ENCODE peak calls at places on chromosome 2, in ten cellular contexts. One of them, this sample, is unnamed.

GRCh38 chr2:240935101-240935876 is 29.2 kb downstream of the CROCC2 start:
- DNase-seq in tibial artery: no peak
- DNase-seq in heart right ventricle: no peak
- DNase-seq in body of pancreas: no peak
- DNase-seq in lower lobe of right lung: peak; percentile 47
- DNase-seq in esophagus squamous epithelium: no peak
- DNase-seq in uterus: peak; percentile 11
- DNase-seq in sigmoid colon: peak; percentile 40
- DNase-seq in A549: no peak
- DNase-seq in MM.1S: no peak
- DNase-seq in this sample: peak; percentile 26

GRCh38 chr2:104447831-104448434 is 406.0 kb upstream of the POU3F3 start:
- DNase-seq in uterus: no peak
- DNase-seq in esophagus squamous epithelium: no peak
- DNase-seq in tibial artery: no peak
- DNase-seq in MM.1S: peak; percentile 43
- DNase-seq in lower lobe of right lung: no peak
- DNase-seq in body of pancreas: no peak
- DNase-seq in A549: no peak
- DNase-seq in sigmoid colon: no peak
- DNase-seq in heart right ventricle: no peak
- DNase-seq in this sample: no peak

GRCh38 chr2:161761160-161761559 is 136.9 kb downstream of the SLC4A10 start:
- DNase-seq in heart right ventricle: no peak
- DNase-seq in sigmoid colon: no peak
- DNase-seq in lower lobe of right lung: no peak
- DNase-seq in esophagus squamous epithelium: no peak
- DNase-seq in tibial artery: no peak
- DNase-seq in body of pancreas: no peak
- DNase-seq in uterus: no peak
- DNase-seq in MM.1S: no peak
- DNase-seq in A549: no peak
- DNase-seq in this sample: no peak

GRCh38 chr2:165164201-165164600 is 39.6 kb downstream of the SCN3A start:
- DNase-seq in lower lobe of right lung: no peak
- DNase-seq in A549: no peak
- DNase-seq in sigmoid colon: no peak
- DNase-seq in esophagus squamous epithelium: no peak
- DNase-seq in tibial artery: no peak
- DNase-seq in MM.1S: no peak
- DNase-seq in uterus: no peak
- DNase-seq in body of pancreas: no peak
- DNase-seq in heart right ventricle: no peak
- DNase-seq in this sample: no peak

GRCh38 chr2:11395389-11395788 is 51.0 kb upstream of the ROCK2 start:
- DNase-seq in lower lobe of right lung: no peak
- DNase-seq in esophagus squamous epithelium: no peak
- DNase-seq in sigmoid colon: no peak
- DNase-seq in heart right ventricle: peak; percentile 44
- DNase-seq in MM.1S: no peak
- DNase-seq in body of pancreas: no peak
- DNase-seq in tibial artery: peak; percentile 83
- DNase-seq in A549: no peak
- DNase-seq in uterus: no peak
- DNase-seq in this sample: peak; percentile 76

GRCh38 chr2:82731824-82732223 is 1727.3 kb downstream of the SUCLG1 start:
- DNase-seq in heart right ventricle: no peak
- DNase-seq in tibial artery: no peak
- DNase-seq in body of pancreas: no peak
- DNase-seq in uterus: no peak
- DNase-seq in MM.1S: no peak
- DNase-seq in sigmoid colon: no peak
- DNase-seq in esophagus squamous epithelium: no peak
- DNase-seq in A549: no peak
- DNase-seq in lower lobe of right lung: no peak
- DNase-seq in this sample: no peak

GRCh38 chr2:27907547-27907946 is 17.0 kb downstream of the BABAM2 start:
- DNase-seq in uterus: no peak
- DNase-seq in body of pancreas: no peak
- DNase-seq in tibial artery: no peak
- DNase-seq in MM.1S: no peak
- DNase-seq in A549: no peak
- DNase-seq in heart right ventricle: no peak
- DNase-seq in esophagus squamous epithelium: no peak
- DNase-seq in lower lobe of right lung: no peak
- DNase-seq in sigmoid colon: no peak
- DNase-seq in this sample: no peak

GRCh38 chr2:232588680-232589585 is 38.4 kb downstream of the EIF4E2 start:
- DNase-seq in body of pancreas: peak; percentile 85
- DNase-seq in uterus: peak; percentile 57
- DNase-seq in tibial artery: peak; percentile 74
- DNase-seq in heart right ventricle: no peak
- DNase-seq in esophagus squamous epithelium: no peak
- DNase-seq in lower lobe of right lung: peak; percentile 51
- DNase-seq in A549: peak; percentile 56
- DNase-seq in sigmoid colon: peak; percentile 80
- DNase-seq in MM.1S: no peak
- DNase-seq in this sample: peak; percentile 54

DNA sequence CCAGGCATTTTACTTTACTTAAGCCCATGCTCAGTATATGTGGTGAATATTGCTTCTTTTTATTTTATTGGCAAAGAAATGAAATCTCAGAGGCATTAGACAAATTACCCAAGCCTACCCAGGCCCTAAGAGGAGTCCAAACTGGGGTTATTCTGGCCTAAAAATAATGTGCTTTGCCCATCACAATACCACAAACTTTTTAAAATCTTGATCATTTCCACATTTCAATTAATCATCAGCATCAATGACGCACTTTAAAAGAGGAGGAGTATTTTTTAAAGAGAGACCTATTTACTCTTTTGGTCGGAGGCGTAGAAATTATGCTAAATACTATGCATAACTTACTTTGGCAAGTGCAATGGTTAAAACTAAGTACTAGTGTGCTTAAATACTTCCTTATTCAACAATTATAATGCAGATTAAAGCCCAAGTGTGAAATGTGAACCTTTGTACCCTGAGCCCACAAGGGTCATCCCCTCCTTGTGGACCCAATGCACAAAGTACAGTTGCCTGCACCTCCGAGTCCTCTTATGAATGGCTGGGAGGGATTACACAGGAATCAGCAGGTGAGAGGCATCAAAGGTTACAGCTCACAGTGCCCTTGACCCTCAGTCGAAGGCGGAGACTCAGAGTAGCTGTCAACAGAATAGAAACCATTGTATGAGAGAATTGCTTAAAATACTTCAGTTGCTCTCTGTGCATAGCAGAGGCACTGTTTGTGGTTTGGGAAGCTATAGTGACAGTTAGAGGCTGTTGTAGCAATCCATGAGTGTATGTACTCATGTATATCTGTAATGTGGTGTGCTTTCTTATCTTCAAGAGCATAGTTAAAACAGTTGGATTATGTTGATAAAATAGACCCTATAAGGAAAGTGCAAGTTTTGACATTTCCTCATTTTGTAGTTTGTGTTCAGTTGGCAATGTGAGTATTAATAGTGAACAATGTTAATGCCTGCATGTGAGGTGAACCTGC is 151.7 kb upstream of the ITGA4 start:
- DNase-seq in heart right ventricle: no peak
- DNase-seq in esophagus squamous epithelium: no peak
- DNase-seq in body of pancreas: no peak
- DNase-seq in MM.1S: peak; percentile 98
- DNase-seq in lower lobe of right lung: no peak
- DNase-seq in tibial artery: no peak
- DNase-seq in sigmoid colon: no peak
- DNase-seq in uterus: no peak
- DNase-seq in A549: no peak
- DNase-seq in this sample: no peak
- H3K27ac ChIP-seq in heart right ventricle: peak overlapping the region; percentile 5
- H3K27ac ChIP-seq in esophagus squamous epithelium: peak overlapping the region; percentile 45
- H3K27ac ChIP-seq in body of pancreas: no peak overlapping the region
- H3K27ac ChIP-seq in MM.1S: peak overlapping the region; percentile 99
- H3K27ac ChIP-seq in lower lobe of right lung: peak overlapping the region; percentile 53
- H3K27ac ChIP-seq in tibial artery: no peak overlapping the region
- H3K27ac ChIP-seq in sigmoid colon: no peak overlapping the region
- H3K27ac ChIP-seq in uterus: no peak overlapping the region
- H3K27ac ChIP-seq in A549: no peak overlapping the region
- H3K27ac ChIP-seq in this sample: no peak overlapping the region

DNA sequence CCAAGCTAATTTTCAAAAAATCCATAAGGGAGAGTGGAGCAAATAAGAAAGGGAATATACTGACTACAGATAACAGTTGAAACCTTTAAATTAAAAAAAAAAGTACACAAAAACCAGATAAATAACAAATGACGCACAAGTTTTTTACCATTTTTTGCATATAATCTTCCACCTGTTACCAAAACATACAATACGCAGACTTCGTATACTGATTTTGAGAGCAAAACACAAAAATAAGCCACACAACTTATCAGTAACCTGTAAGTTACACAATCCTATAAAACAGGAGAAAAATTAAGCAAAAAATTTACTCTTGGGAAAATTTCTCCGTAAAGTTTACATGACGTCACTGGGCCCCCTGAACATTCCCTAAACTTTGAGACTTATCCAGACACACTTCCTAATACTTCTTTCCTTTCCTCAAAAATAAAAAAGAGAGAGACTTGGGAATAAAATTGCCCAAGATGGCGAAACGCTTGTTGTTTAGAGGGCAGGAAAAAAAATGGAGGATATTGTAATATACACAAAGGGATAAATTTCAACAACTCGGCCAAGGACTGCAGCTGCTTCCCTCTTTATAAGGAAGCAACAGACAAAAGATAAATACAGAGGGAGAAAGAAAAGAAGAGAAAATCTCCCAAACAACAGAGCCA is 1.7 kb downstream of the BAZ2B start:
- DNase-seq in lower lobe of right lung: no peak
- DNase-seq in A549: no peak
- DNase-seq in MM.1S: no peak
- DNase-seq in body of pancreas: no peak
- DNase-seq in tibial artery: no peak
- DNase-seq in heart right ventricle: no peak
- DNase-seq in esophagus squamous epithelium: no peak
- DNase-seq in sigmoid colon: no peak
- DNase-seq in uterus: no peak
- DNase-seq in this sample: no peak
- H3K4me3 ChIP-seq in lower lobe of right lung: peak overlapping the region; percentile 67
- H3K4me3 ChIP-seq in A549: peak overlapping the region; percentile 67
- H3K4me3 ChIP-seq in MM.1S: peak overlapping the region; percentile 88
- H3K4me3 ChIP-seq in body of pancreas: peak overlapping the region; percentile 19
- H3K4me3 ChIP-seq in tibial artery: peak overlapping the region; percentile 76
- H3K4me3 ChIP-seq in heart right ventricle: peak overlapping the region; percentile 77
- H3K4me3 ChIP-seq in esophagus squamous epithelium: peak overlapping the region; percentile 82
- H3K4me3 ChIP-seq in sigmoid colon: peak overlapping the region; percentile 94
- H3K4me3 ChIP-seq in uterus: peak overlapping the region; percentile 56
- H3K4me3 ChIP-seq in this sample: peak overlapping the region; percentile 90

GRCh38 chr2:143579456-143579855 is 450.2 kb downstream of the ARHGAP15 start:
- DNase-seq in A549: no peak
- DNase-seq in esophagus squamous epithelium: no peak
- DNase-seq in body of pancreas: no peak
- DNase-seq in heart right ventricle: no peak
- DNase-seq in uterus: no peak
- DNase-seq in sigmoid colon: no peak
- DNase-seq in MM.1S: no peak
- DNase-seq in tibial artery: no peak
- DNase-seq in lower lobe of right lung: no peak
- DNase-seq in this sample: no peak

GRCh38 chr2:143586119-143586518 is 456.9 kb downstream of the ARHGAP15 start:
- DNase-seq in A549: no peak
- DNase-seq in lower lobe of right lung: no peak
- DNase-seq in heart right ventricle: no peak
- DNase-seq in body of pancreas: no peak
- DNase-seq in esophagus squamous epithelium: no peak
- DNase-seq in tibial artery: no peak
- DNase-seq in sigmoid colon: no peak
- DNase-seq in MM.1S: no peak
- DNase-seq in uterus: no peak
- DNase-seq in this sample: no peak

GRCh38 chr2:143577489-143577888 is 448.3 kb downstream of the ARHGAP15 start:
- DNase-seq in heart right ventricle: no peak
- DNase-seq in lower lobe of right lung: no peak
- DNase-seq in tibial artery: no peak
- DNase-seq in MM.1S: no peak
- DNase-seq in esophagus squamous epithelium: no peak
- DNase-seq in A549: no peak
- DNase-seq in uterus: no peak
- DNase-seq in sigmoid colon: no peak
- DNase-seq in body of pancreas: no peak
- DNase-seq in this sample: no peak

GRCh38 chr2:143581134-143581533 is 451.9 kb downstream of the ARHGAP15 start:
- DNase-seq in A549: no peak
- DNase-seq in MM.1S: no peak
- DNase-seq in lower lobe of right lung: no peak
- DNase-seq in uterus: no peak
- DNase-seq in tibial artery: no peak
- DNase-seq in esophagus squamous epithelium: no peak
- DNase-seq in body of pancreas: no peak
- DNase-seq in sigmoid colon: no peak
- DNase-seq in heart right ventricle: no peak
- DNase-seq in this sample: no peak

DNA sequence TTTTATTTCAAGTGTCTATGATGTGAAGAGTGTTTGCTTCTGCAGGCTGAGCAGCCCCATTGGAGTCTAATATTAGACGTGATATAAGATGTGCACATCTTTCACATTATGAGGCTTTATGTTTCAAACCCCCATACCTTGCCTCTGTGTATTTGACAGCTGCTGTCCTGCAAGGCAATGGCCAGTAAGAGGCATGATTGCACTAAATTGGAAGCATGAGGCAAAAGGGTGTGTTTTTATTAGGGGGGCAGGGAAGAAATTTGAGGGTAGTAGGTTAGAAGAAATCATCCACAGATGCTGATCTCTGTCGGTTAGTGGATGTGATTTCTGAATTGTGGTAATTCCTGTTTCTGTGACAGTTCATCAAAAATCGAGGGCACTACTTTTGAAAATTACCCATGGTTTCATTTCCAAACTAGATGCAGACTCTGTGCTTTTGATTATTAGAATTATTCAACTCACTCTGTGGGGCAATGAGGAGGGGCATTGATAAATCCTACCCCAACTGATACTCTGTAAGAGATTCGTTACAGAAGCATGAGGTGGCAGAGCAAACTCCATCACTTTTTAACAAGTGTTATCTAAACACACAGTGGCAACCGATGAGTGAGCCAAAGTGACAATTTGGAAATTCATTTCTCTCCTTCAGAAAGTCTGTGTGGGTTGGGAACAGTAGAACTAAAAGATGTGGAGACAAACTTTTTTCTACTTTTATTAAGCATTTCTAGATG is 452.9 kb downstream of the ARHGAP15 start:
- DNase-seq in A549: no peak
- DNase-seq in MM.1S: no peak
- DNase-seq in tibial artery: no peak
- DNase-seq in lower lobe of right lung: no peak
- DNase-seq in uterus: no peak
- DNase-seq in sigmoid colon: no peak
- DNase-seq in body of pancreas: no peak
- DNase-seq in heart right ventricle: no peak
- DNase-seq in esophagus squamous epithelium: no peak
- DNase-seq in this sample: no peak
- TF ChIP-seq CTCF in A549: peak; percentile 16
- TF ChIP-seq CTCF in MM.1S: no peak
- TF ChIP-seq CTCF in tibial artery: no peak
- TF ChIP-seq CTCF in lower lobe of right lung: no peak
- TF ChIP-seq CTCF in uterus: no peak
- TF ChIP-seq CTCF in sigmoid colon: no peak
- TF ChIP-seq CTCF in body of pancreas: no peak
- TF ChIP-seq CTCF in heart right ventricle: peak; percentile 9
- TF ChIP-seq CTCF in esophagus squamous epithelium: no peak
- TF ChIP-seq CTCF in this sample: peak; percentile 26

GRCh38 chr2:1804865-1805264 is 60.5 kb upstream of the PXDN start:
- DNase-seq in body of pancreas: no peak
- DNase-seq in heart right ventricle: no peak
- DNase-seq in sigmoid colon: peak; percentile 62
- DNase-seq in MM.1S: no peak
- DNase-seq in lower lobe of right lung: no peak
- DNase-seq in A549: no peak
- DNase-seq in tibial artery: no peak
- DNase-seq in esophagus squamous epithelium: no peak
- DNase-seq in uterus: no peak
- DNase-seq in this sample: no peak
- H3K27ac ChIP-seq in body of pancreas: no peak overlapping the region
- H3K27ac ChIP-seq in heart right ventricle: no peak overlapping the region
- H3K27ac ChIP-seq in sigmoid colon: peak overlapping the region; percentile 83
- H3K27ac ChIP-seq in MM.1S: no peak overlapping the region
- H3K27ac ChIP-seq in lower lobe of right lung: no peak overlapping the region
- H3K27ac ChIP-seq in A549: no peak overlapping the region
- H3K27ac ChIP-seq in tibial artery: peak overlapping the region; percentile 52
- H3K27ac ChIP-seq in esophagus squamous epithelium: no peak overlapping the region
- H3K27ac ChIP-seq in uterus: peak overlapping the region; percentile 37
- H3K27ac ChIP-seq in this sample: no peak overlapping the region